ENCODE peak calls at places on chromosomes 6 and 20, in eight cellular contexts. B is heart right ventricle, G is uterus, I is gastrocnemius medialis, L is left ventricle myocardium inferior, P is BJ, O is HCT116, K is endodermal cell. F is an unnamed sample. For H3K27me3, the result is how much of the 10 kb centered on the place peaks cover.

GRCh38 chr20:58145506-58146080 is 82.9 kb downstream of the ANKRD60 start:
- DNase-seq in B (no peak), G (no peak), I (no peak), L (no peak), P (no peak), O (no peak), K (peak), F (no peak)

GRCh38 chr20:7505152-7505834 is 435.0 kb downstream of the HAO1 start:
- DNase-seq in B (no peak), G (no peak), I (no peak), L (no peak), P (no peak), O (no peak), K (no peak), F (no peak)

GRCh38 chr6:130679684-130680083 is 147.5 kb upstream of the SMLR1 start:
- DNase-seq in B (no peak), G (no peak), I (no peak), L (no peak), P (no peak), O (no peak), K (no peak), F (no peak)

GRCh38 chr20:2814587-2815051 is at the start of gene C20orf141:
- DNase-seq in B (no peak), G (peak), I (peak), L (no peak), P (peak), O (no peak), K (peak), F (peak)

GRCh38 chr6:126176266-126176665 is 163.6 kb upstream of the CENPW start:
- DNase-seq in B (no peak), G (no peak), I (no peak), L (no peak), P (no peak), O (no peak), K (no peak), F (no peak)

GRCh38 chr20:46128310-46129151 is 10.4 kb downstream of the CD40 start:
- DNase-seq in B (peak), G (no peak), I (peak), L (no peak), P (no peak), O (no peak), K (peak), F (no peak)

GRCh38 chr6:93792751-93793150 is 373.4 kb upstream of the EPHA7 start:
- DNase-seq in B (no peak), G (no peak), I (no peak), L (no peak), P (no peak), O (no peak), K (no peak), F (no peak)

GRCh38 chr20:45358282-45359068 is 4.5 kb upstream of the SYS1 start:
- DNase-seq in B (peak), G (peak), I (peak), L (peak), P (peak), O (no peak), K (peak), F (no peak)

GRCh38 chr6:170296746-170297576 is 6.1 kb upstream of the DLL1 start:
- DNase-seq in B (no peak), G (no peak), I (no peak), L (no peak), P (no peak), O (no peak), K (peak), F (peak)

GRCh38 chr6:170293881-170294755 is 3.2 kb upstream of the DLL1 start:
- DNase-seq in B (no peak), G (no peak), I (no peak), L (no peak), P (no peak), O (no peak), K (no peak), F (no peak)

GRCh38 chr6:170296423-170296745 is 5.5 kb upstream of the DLL1 start:
- DNase-seq in B (peak), G (no peak), I (no peak), L (no peak), P (no peak), O (no peak), K (peak), F (no peak)

GRCh38 chr6:170294813-170295518 is 4.1 kb upstream of the DLL1 start:
- DNase-seq in B (no peak), G (no peak), I (no peak), L (no peak), P (no peak), O (no peak), K (no peak), F (no peak)

DNA sequence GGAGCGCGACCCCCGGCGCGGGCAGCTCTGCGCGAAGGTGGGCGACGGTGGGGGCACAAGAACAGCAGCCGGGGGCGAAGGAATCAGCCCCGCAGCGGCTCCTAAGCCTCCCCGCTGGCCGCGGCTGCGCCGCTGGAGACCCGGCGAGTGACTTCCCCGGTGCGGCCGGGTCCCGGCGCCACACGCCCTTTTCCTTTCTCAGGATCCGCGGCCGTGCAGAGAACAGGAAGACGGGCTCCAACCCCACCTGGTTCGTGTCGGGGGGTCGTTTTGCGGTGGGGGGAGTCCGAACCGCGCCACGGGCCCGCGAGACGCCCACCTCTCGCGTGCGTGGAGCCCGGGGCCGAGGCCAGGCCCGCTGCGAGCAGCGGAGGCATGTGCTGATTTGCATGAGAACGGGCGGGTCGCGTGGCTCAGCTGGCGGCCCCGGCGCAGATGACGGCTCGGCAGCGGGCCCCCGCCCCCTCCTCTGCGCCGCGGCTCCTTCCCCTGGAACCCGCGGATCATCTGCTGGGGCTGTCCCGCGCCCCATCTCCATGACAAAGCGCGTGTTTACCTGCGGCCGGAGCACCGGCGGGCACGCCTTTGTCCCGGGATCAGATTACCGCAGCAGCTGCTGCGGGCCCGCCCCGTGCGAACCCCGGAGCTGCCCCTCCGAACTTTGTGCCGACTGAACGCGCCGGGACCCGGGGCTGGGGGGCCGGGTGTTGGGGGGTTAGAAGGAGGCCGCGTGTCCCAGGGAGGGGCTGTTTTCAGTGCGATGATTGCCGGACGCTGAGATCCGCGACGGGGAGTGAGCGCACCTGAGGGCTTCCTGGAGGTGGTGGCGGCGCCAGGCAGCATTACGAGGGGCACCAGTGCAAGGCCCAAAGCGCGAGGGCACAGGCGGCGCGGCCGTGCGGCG is 4.9 kb upstream of the DLL1 start:
- DNase-seq in B (peak), G (no peak), I (no peak), L (no peak), P (no peak), O (no peak), K (peak), F (no peak)
- H3K27me3 ChIP-seq in B (under half), G (under half), I (half or more), L (half or more), P (under half), O (under half), K (half or more), F (half or more)

GRCh38 chr6:107737397-107737793 is 86.7 kb downstream of the SCML4 start:
- DNase-seq in B (no peak), G (no peak), I (no peak), L (no peak), P (no peak), O (no peak), K (no peak), F (no peak)
- H3K4me3 ChIP-seq in B (no peak), G (no peak), I (no peak), L (no peak), P (no peak), O (no peak), K (no peak), F (no peak)

DNA sequence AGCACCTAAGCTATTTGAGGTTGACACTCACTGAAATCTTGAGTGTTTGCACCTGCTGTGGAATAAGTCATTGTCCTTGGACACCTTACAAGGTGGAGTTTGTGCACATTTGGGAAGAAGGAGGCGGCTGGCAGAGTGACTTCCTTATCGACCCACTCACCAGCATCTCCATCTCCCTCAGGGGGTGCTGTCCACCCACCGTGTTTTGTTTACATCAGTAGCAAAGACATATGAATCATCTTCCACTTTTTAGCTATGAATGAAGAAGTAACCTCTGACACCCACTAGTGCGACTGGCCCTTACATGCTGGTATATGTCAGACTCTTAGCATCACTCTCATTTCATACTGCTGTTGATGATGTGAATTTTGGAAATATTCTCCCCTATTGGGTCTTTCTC is 119.5 kb upstream of the SGK1 start:
- DNase-seq in B (no peak), G (no peak), I (peak), L (no peak), P (no peak), O (no peak), K (no peak), F (no peak)
- TF ChIP-seq CTCF in B (no peak), G (no peak), I (no peak), L (peak), P (no peak), O (no peak), K (no peak), F (no peak)

DNA sequence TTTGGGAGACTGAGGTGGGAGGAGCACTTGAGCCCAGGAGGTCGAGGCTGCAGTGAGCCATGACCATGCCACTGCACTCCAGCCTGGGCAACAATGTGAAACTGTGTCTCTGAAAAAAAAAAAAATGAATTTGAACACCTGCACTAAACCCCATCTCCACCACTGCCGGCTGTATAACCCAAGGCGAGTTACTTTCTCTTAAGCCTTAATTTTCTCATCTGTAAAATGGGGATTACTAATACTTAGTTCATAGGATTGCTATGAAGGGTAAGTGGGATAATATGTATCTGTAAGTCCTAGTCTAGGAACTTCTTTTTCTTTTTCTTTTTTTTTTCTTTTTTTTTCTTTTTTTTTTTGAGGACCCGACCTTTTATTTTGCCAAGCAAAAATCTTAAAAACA is 61.5 kb downstream of the SHLD1 start:
- DNase-seq in B (no peak), G (no peak), I (no peak), L (no peak), P (no peak), O (no peak), K (no peak), F (no peak)
- H3K27me3 ChIP-seq in B (under half), G (under half), I (under half), L (under half), P (under half), O (under half), K (under half), F (under half)

DNA sequence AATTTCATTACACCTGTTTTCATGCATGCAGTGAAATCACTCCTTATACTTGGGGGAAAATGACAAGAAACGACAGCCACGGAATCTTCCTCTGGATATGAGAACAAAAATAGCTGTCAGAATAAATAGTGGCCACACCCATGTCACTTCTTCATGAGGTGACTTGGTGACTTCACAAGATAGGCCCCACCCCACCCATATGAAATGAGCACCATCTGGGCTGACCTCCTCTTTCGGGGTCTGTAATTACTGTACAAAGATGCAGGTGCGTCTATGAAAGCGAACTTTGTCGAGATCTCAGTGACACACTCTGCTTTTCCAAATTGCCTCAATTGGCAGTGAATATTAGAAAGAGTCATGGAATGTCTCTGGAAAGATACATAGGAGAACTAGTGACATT is 184.2 kb upstream of the CCN2 start:
- DNase-seq in B (no peak), G (no peak), I (no peak), L (no peak), P (no peak), O (no peak), K (no peak), F (no peak)
- H3K4me3 ChIP-seq in B (no peak), G (no peak), I (no peak), L (no peak), P (no peak), O (no peak), K (no peak), F (no peak)

DNA sequence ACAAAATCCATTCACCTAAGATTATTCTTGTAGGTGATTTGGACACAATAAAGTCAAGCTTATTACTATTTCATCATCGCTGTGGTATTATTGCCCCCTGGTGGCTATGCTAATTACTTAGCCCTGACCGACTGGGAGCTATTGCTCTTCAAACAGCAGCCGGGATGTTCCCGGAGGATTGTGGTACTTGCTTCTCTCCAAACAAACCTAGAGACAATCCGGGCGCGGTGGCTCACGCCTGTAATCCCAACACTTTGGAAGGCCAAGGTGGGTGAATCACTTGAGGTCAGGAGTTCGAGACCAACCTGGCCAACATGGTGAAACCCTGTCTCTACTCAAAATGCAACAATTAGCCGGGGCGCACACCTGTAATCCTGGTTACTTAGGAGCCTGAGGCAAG is 15.4 kb upstream of the STMND1 start:
- DNase-seq in B (no peak), G (peak), I (no peak), L (no peak), P (peak), O (peak), K (peak), F (peak)
- TF ChIP-seq CTCF in B (peak), G (peak), I (peak), L (peak), P (peak), O (peak), K (peak), F (peak)

DNA sequence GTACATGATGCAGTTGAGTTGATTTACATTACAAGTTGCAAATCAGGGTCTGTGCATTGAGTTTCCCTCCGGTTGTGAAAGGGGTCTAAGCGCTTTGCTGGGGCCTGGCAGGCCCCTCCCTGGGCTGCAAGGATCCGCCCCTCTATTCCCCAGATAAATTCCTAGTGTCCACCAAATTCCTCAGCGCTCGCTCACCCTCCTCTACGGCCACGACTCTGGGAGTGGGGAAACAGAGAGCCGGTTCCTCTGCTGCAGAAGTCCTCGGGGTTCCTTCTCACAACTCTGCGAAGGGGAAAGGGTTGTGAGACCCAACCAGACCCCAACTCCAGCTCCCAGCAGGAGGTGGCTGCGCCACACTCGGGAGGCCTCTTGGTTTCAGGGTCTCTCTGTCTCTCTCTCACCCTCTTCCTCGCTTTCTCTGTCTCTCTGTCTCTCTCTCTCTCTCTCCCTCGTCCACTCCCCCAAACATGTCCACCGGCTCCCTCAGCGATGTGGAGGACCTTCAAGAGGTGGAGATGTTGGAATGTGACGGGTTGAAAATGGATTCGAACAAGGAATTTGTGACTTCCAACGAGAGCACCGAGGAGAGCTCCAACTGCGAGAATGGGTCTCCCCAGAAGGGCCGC is at the start of gene TCF21:
- DNase-seq in B (peak), G (peak), I (no peak), L (peak), P (no peak), O (no peak), K (peak), F (no peak)
- H3K27me3 ChIP-seq in B (under half), G (under half), I (under half), L (half or more), P (under half), O (under half), K (half or more), F (under half)

DNA sequence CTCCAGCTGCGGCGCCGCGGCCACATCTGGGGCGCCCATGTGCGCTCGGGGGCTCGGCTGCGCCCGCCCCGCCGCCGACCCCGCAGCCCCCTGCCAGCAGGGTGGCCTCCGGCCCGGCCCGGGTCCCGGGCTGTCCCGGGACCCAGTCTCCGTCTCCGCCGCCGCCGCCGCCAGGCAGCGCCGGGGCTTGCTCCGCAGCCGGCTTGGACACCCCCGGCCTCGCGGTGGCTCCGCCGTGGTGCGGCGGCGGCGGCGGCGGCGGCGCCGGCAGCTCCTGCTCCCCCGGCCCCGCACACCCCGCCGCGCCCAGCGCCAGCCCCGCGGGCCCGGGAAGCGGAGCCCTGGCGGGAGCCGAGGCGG is 219 bp downstream of the ISM1 start:
- DNase-seq in B (no peak), G (no peak), I (no peak), L (no peak), P (no peak), O (no peak), K (no peak), F (no peak)
- H3K4me3 ChIP-seq in B (peak), G (peak), I (peak), L (peak), P (peak), O (peak), K (no peak), F (peak)

F was measured in kidney epithelial cell.